ENCODE peak calls at places on chromosomes 2 and 18, in seven cellular contexts. E is pancreas, F is transverse colon, Q is astrocyte, G is right atrium auricular region, J is upper lobe of left lung, O is Peyer's patch. I is an unnamed sample.
A peak's percentile ranks its signal among the peaks of the same experiment; 100 is the strongest.

GRCh38 chr2:140351692-140352091 is 1571.5 kb upstream of the NXPH2 start:
- DNase-seq in E (no peak), F (no peak), O (no peak), G (no peak), J (no peak), Q (no peak), I (no peak)

GRCh38 chr2:174158003-174158402 is 90.3 kb downstream of the OLA1 start:
- DNase-seq in J (no peak), F (peak; percentile 16), Q (no peak), O (no peak), G (no peak), E (no peak), I (no peak)

GRCh38 chr2:165582409-165582808 is 112.9 kb downstream of the CSRNP3 start:
- DNase-seq in O (no peak), J (no peak), F (no peak), E (no peak), Q (peak; percentile 74), G (no peak), I (peak; percentile 48)

GRCh38 chr2:3785220-3785889 is 82.0 kb downstream of the DCDC2C start:
- DNase-seq in Q (no peak), F (no peak), J (no peak), G (no peak), E (no peak), O (no peak), I (no peak)

GRCh38 chr2:160381425-160381951 is 112.1 kb downstream of the RBMS1 start:
- DNase-seq in F (no peak), J (no peak), Q (peak; percentile 74), E (no peak), G (no peak), O (no peak), I (no peak)

GRCh38 chr18:32271649-32272324 is 81.9 kb downstream of the MEP1B start:
- DNase-seq in E (peak; percentile 25), F (peak; percentile 21), O (no peak), G (no peak), J (no peak), Q (peak; percentile 43), I (peak; percentile 48)

GRCh38 chr2:21008790-21009661 is 34.8 kb downstream of the APOB start:
- DNase-seq in Q (no peak), J (no peak), G (no peak), O (no peak), E (no peak), F (no peak), I (no peak)

GRCh38 chr2:69089244-69089643 is 76.3 kb downstream of the ANTXR1 start:
- DNase-seq in Q (no peak), G (no peak), J (no peak), E (no peak), F (no peak), O (no peak), I (no peak)

GRCh38 chr2:74884118-74884517 is 50.2 kb downstream of the HK2 start:
- DNase-seq in O (no peak), E (no peak), Q (no peak), F (no peak), J (no peak), G (peak; percentile 13), I (no peak)

GRCh38 chr2:11669454-11670291 is at the start of gene NTSR2:
- DNase-seq in G (no peak), F (peak; percentile 21), J (peak; percentile 92), Q (peak; percentile 47), O (peak; percentile 67), E (peak; percentile 67), I (peak; percentile 72)

GRCh38 chr2:40127890-40128548 is 323.9 kb downstream of the SLC8A1 start:
- DNase-seq in G (no peak), F (no peak), E (no peak), O (no peak), Q (peak; percentile 84), J (no peak), I (no peak)

GRCh38 chr2:168515502-168515901 is 59.4 kb downstream of the CERS6 start:
- DNase-seq in E (no peak), F (no peak), Q (peak; percentile 92), J (no peak), G (no peak), O (no peak), I (no peak)

GRCh38 chr2:69620870-69621269 is 22.7 kb downstream of the AAK1 start:
- DNase-seq in G (no peak), J (no peak), O (no peak), Q (no peak), F (no peak), E (no peak), I (no peak)

GRCh38 chr2:100193334-100193733 is 50.9 kb upstream of the AFF3 start:
- DNase-seq in F (no peak), Q (peak; percentile 16), G (no peak), J (no peak), E (no peak), O (no peak), I (no peak)

GRCh38 chr2:134539946-134540345 is 178.9 kb downstream of the TMEM163 start:
- DNase-seq in O (no peak), Q (no peak), F (no peak), E (no peak), G (no peak), J (no peak), I (no peak)

GRCh38 chr18:41545091-41545888 is 409.7 kb upstream of the PIK3C3 start:
- DNase-seq in G (no peak), E (no peak), F (no peak), J (no peak), O (no peak), Q (no peak), I (no peak)

GRCh38 chr2:119549236-119549635 is 5.0 kb downstream of the CFAP221 start:
- DNase-seq in O (no peak), G (no peak), F (no peak), J (no peak), E (no peak), Q (peak; percentile 73), I (no peak)

GRCh38 chr2:195658541-195658890 is 1.5 kb downstream of the SLC39A10 start:
- DNase-seq in F (no peak), E (peak; percentile 31), O (no peak), J (no peak), G (no peak), Q (peak; percentile 86), I (no peak)

GRCh38 chr18:74505776-74506175 is 9.6 kb downstream of the CNDP2 start:
- DNase-seq in J (peak; percentile 73), F (no peak), O (no peak), Q (no peak), E (no peak), G (no peak), I (no peak)

GRCh38 chr2:15369129-15369528 is 192.0 kb downstream of the NBAS start:
- DNase-seq in Q (no peak), E (no peak), F (no peak), G (no peak), O (no peak), J (no peak), I (no peak)

GRCh38 chr18:57747809-57748680 is 55.1 kb downstream of the ATP8B1 start:
- DNase-seq in E (no peak), O (no peak), G (no peak), J (no peak), F (no peak), Q (no peak), I (no peak)

GRCh38 chr2:112643488-112643887 is 2.3 kb upstream of the SLC20A1 start:
- DNase-seq in E (no peak), O (no peak), J (no peak), Q (no peak), G (no peak), F (no peak), I (peak; percentile 16)

GRCh38 chr2:112642561-112642960 is 3.2 kb upstream of the SLC20A1 start:
- DNase-seq in J (no peak), E (no peak), O (no peak), Q (no peak), F (no peak), G (no peak), I (peak; percentile 15)

GRCh38 chr2:112640800-112641675 is 4.7 kb upstream of the SLC20A1 start:
- DNase-seq in J (no peak), Q (peak; percentile 92), O (no peak), F (no peak), E (no peak), G (no peak), I (no peak)

GRCh38 chr2:112644155-112644932 is 1.4 kb upstream of the SLC20A1 start:
- DNase-seq in F (peak; percentile 72), G (no peak), E (peak; percentile 25), J (no peak), O (no peak), Q (peak; percentile 40), I (peak; percentile 48)

GRCh38 chr2:112642961-112643360 is 2.8 kb upstream of the SLC20A1 start:
- DNase-seq in E (no peak), Q (no peak), G (no peak), J (no peak), O (no peak), F (no peak), I (peak; percentile 22)
- TF ChIP-seq CTCF in E (no peak), Q (no peak), G (no peak), J (no peak), O (no peak), F (no peak), I (no peak)

GRCh38 chr18:22167471-22168151 is 1.8 kb upstream of the GATA6 start:
- DNase-seq in F (peak; percentile 60), J (peak; percentile 77), O (peak; percentile 62), G (no peak), Q (no peak), E (no peak), I (peak; percentile 59)
- H3K27me3 ChIP-seq in F (peaks cover 98% of the 10 kb centered on the region), J (peaks cover 16% of the 10 kb centered on the region), O (no peaks in the 10 kb centered on the region), G (no peaks in the 10 kb centered on the region), Q (peaks cover 62% of the 10 kb centered on the region), E (no peaks in the 10 kb centered on the region), I (no peaks in the 10 kb centered on the region)

DNA sequence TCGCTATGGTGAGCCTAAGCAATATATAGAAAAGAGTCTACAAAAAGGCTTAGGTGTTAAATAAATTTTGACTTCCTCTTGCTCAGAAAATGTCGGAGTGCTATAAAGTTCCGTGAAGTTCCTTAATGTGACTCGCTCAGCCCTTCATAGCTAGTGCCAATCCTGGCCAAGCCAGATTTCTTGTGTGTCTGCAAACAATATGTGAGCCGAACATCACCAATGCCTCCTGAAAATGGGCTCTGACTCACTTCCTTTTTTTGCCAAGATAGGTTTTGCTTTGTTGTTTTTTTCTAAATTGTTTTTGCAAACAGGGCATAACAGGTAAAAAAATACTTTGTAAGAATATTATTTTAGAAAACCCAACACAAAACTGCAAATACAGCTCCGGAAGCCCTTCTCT is 26.1 kb downstream of the CDC42EP3 start:
- DNase-seq in G (no peak), O (no peak), E (no peak), Q (peak; percentile 60), F (no peak), J (no peak), I (peak; percentile 25)
- H3K4me1 ChIP-seq in G (no peaks in the 10 kb centered on the region), O (peaks cover 4% of the 10 kb centered on the region), E (no peaks in the 10 kb centered on the region), Q (peaks cover 51% of the 10 kb centered on the region), F (no peaks in the 10 kb centered on the region), J (peaks cover 52% of the 10 kb centered on the region), I (peaks cover 26% of the 10 kb centered on the region)

DNA sequence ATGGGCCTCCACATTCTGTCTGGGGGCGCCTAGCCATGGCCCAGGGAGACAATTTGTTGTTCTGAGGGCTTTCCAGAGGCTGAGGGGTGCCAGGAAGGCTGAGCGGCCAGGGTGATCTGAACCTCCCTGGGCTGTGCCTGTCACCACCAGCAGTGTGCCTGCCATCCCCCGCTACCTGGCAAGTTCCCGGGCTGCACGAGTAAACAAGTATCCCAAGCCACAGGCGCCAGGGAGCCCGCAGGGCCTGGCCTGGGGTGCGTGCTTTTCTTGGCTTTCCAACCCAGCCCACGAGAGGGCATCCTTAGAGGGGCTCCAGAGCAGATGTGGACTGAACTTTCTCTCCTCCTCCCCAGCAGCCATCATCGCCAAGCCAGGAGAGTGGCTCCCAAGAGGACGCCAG is 35.1 kb upstream of the B3GNT7 start:
- DNase-seq in E (no peak), F (no peak), J (no peak), G (no peak), Q (no peak), O (peak; percentile 29), I (no peak)
- TF ChIP-seq CTCF in E (no peak), F (no peak), J (no peak), G (no peak), Q (no peak), O (no peak), I (no peak)

GRCh38 chr2:148885209-148885608 is 10.2 kb downstream of the KIF5C start:
- DNase-seq in O (no peak), E (no peak), G (no peak), Q (no peak), F (no peak), J (no peak), I (no peak)
- H3K27me3 ChIP-seq in O (peaks cover 5% of the 10 kb centered on the region), E (no peaks in the 10 kb centered on the region), G (peaks cover 9% of the 10 kb centered on the region), Q (peaks cover 13% of the 10 kb centered on the region), F (peaks cover 48% of the 10 kb centered on the region), J (peaks cover 11% of the 10 kb centered on the region), I (no peaks in the 10 kb centered on the region)